ENCODE peak calls at places on chromosomes 1 and 21, in nine cellular contexts. D is adrenal gland, W is tibial nerve, S is ovary, N is lower leg skin, X is heart left ventricle, V is suprapubic skin, E is gastrocnemius medialis, Z is esophagus squamous epithelium. T is an unnamed sample.

GRCh38 chr1:205172729-205173366 is 38.7 kb downstream of the DSTYK start:
- DNase-seq in D (no peak), X (no peak), Z (no peak), V (no peak), E (peak), N (peak), S (no peak), W (no peak), T (no peak)

GRCh38 chr1:13583592-13583963 is at the start of gene PDPN:
- DNase-seq in X (peak), E (peak), Z (no peak), N (peak), V (peak), W (no peak), D (peak), S (peak), T (no peak)

GRCh38 chr1:51270751-51271150 is 34.7 kb downstream of the RNF11 start:
- DNase-seq in V (no peak), X (no peak), N (no peak), S (no peak), D (no peak), W (no peak), Z (no peak), E (no peak), T (no peak)

GRCh38 chr1:247854899-247855545 is 2.0 kb upstream of the TRIM58 start:
- DNase-seq in S (no peak), E (no peak), N (no peak), W (no peak), V (no peak), D (no peak), Z (no peak), X (no peak), T (peak)

GRCh38 chr1:234638832-234639799 is 29.1 kb upstream of the IRF2BP2 start:
- DNase-seq in N (no peak), D (no peak), V (no peak), S (no peak), Z (no peak), W (no peak), E (peak), X (no peak), T (peak)

GRCh38 chr1:230937370-230937769 is 41.3 kb downstream of the TTC13 start:
- DNase-seq in S (no peak), E (no peak), X (no peak), W (no peak), D (no peak), V (no peak), N (no peak), Z (no peak), T (no peak)

GRCh38 chr1:152112101-152112884 is 3.0 kb downstream of the TCHH start:
- DNase-seq in V (no peak), Z (no peak), N (no peak), X (peak), W (no peak), E (no peak), D (no peak), S (no peak), T (no peak)

GRCh38 chr1:246416261-246416660 is 90.8 kb downstream of the SMYD3 start:
- DNase-seq in W (no peak), V (no peak), S (no peak), D (no peak), N (no peak), Z (no peak), X (no peak), E (no peak), T (no peak)

GRCh38 chr1:20371411-20371810 is 80.7 kb downstream of the VWA5B1 start:
- DNase-seq in V (no peak), S (no peak), Z (no peak), W (no peak), N (no peak), D (peak), X (no peak), E (no peak), T (no peak)

GRCh38 chr1:24297187-24297851 is 21.8 kb upstream of the GRHL3 start:
- DNase-seq in W (no peak), S (no peak), Z (no peak), X (no peak), E (no peak), V (no peak), D (no peak), N (peak), T (no peak)

GRCh38 chr1:66156144-66156543 is 363.4 kb downstream of the PDE4B start:
- DNase-seq in X (no peak), Z (no peak), V (no peak), N (no peak), D (no peak), W (no peak), E (no peak), S (no peak), T (no peak)

GRCh38 chr21:29299906-29300546 is 1.3 kb downstream of the BACH1 start:
- DNase-seq in N (peak), X (peak), E (peak), Z (no peak), S (peak), W (peak), D (peak), V (no peak), T (peak)

GRCh38 chr1:212228591-212229119 is 56.6 kb upstream of the PPP2R5A start:
- DNase-seq in D (no peak), V (no peak), Z (no peak), X (no peak), E (no peak), S (no peak), N (no peak), W (no peak), T (peak)

GRCh38 chr1:155540000-155540874 is 22.4 kb downstream of the ASH1L start:
- DNase-seq in Z (no peak), V (no peak), W (no peak), S (no peak), E (no peak), X (no peak), D (no peak), N (no peak), T (no peak)

GRCh38 chr1:150976879-150977694 is 2.5 kb upstream of the CERS2 start:
- DNase-seq in N (peak), V (peak), S (peak), W (peak), E (peak), D (peak), Z (peak), X (peak), T (peak)

GRCh38 chr1:96633695-96634094 is 87.9 kb upstream of the PTBP2 start:
- DNase-seq in N (no peak), S (no peak), X (no peak), Z (no peak), E (no peak), V (no peak), D (no peak), W (no peak), T (no peak)

GRCh38 chr1:171802207-171802606 is 20.7 kb downstream of the METTL13 start:
- DNase-seq in V (no peak), W (no peak), N (no peak), E (no peak), D (no peak), X (no peak), S (no peak), Z (no peak), T (no peak)

GRCh38 chr1:154151311-154151710 is 3.6 kb downstream of the NUP210L start:
- DNase-seq in X (no peak), D (no peak), N (no peak), Z (no peak), V (no peak), S (no peak), W (no peak), E (no peak), T (no peak)

GRCh38 chr1:155691992-155692528 is 3.2 kb downstream of the DAP3 start:
- DNase-seq in E (no peak), W (no peak), N (no peak), X (no peak), Z (no peak), D (no peak), S (no peak), V (no peak), T (no peak)

GRCh38 chr1:50348449-50349241 is 74.6 kb downstream of the DMRTA2 start:
- DNase-seq in S (peak), E (no peak), X (peak), W (peak), V (no peak), D (peak), Z (no peak), N (no peak), T (peak)

GRCh38 chr1:41322835-41323234 is 38.4 kb upstream of the FOXO6 start:
- DNase-seq in X (peak), Z (no peak), V (no peak), E (peak), S (no peak), W (no peak), D (no peak), N (no peak), T (peak)

GRCh38 chr21:45948576-45949141 is 32.9 kb upstream of the COL6A1 start:
- DNase-seq in D (no peak), X (no peak), E (no peak), S (no peak), W (no peak), Z (no peak), V (peak), N (no peak), T (no peak)

GRCh38 chr1:58398714-58399113 is 147.8 kb downstream of the OMA1 start:
- DNase-seq in N (no peak), Z (no peak), E (no peak), S (no peak), V (no peak), X (no peak), W (no peak), D (no peak), T (no peak)

GRCh38 chr1:168945870-168946269 is 160.6 kb upstream of the ATP1B1 start:
- DNase-seq in Z (no peak), S (peak), V (no peak), N (no peak), D (peak), X (peak), E (peak), W (peak), T (peak)

GRCh38 chr1:200027264-200027823 is at the start of gene NR5A2:
- DNase-seq in X (no peak), W (no peak), N (no peak), S (no peak), Z (no peak), V (no peak), D (no peak), E (no peak), T (no peak)

GRCh38 chr1:225506727-225507126 is 78.9 kb upstream of the LBR start:
- DNase-seq in S (no peak), N (no peak), D (no peak), V (no peak), X (no peak), W (no peak), E (no peak), Z (no peak), T (no peak)

GRCh38 chr21:14306143-14306907 is 76.6 kb downstream of the HSPA13 start:
- DNase-seq in Z (no peak), N (no peak), W (no peak), S (no peak), D (no peak), V (no peak), X (no peak), E (no peak), T (no peak)

GRCh38 chr1:231949277-231950122 is 322.9 kb downstream of the DISC1 start:
- DNase-seq in D (no peak), E (peak), N (no peak), X (no peak), W (peak), Z (no peak), S (peak), V (peak), T (no peak)

GRCh38 chr1:194512957-194513356 is 1326.5 kb upstream of the B3GALT2 start:
- DNase-seq in Z (no peak), X (no peak), W (no peak), D (no peak), S (no peak), E (no peak), N (no peak), V (no peak), T (no peak)

GRCh38 chr1:1206376-1207253 is at the start of gene TNFRSF18:
- DNase-seq in X (peak), S (no peak), E (no peak), Z (no peak), V (peak), D (peak), W (no peak), N (no peak), T (peak)
- TF ChIP-seq POLR2A in X (no peak), S (no peak), E (no peak), Z (no peak), V (no peak), D (no peak), W (no peak), N (no peak), T (no peak)

GRCh38 chr21:35648512-35648911 is 411.8 kb downstream of the SETD4 start:
- DNase-seq in S (no peak), Z (no peak), N (no peak), E (no peak), W (no peak), V (no peak), X (no peak), D (no peak), T (peak)
- TF ChIP-seq CTCF in S (no peak), Z (no peak), N (no peak), E (no peak), W (no peak), V (no peak), X (no peak), D (no peak), T (no peak)

GRCh38 chr1:6489799-6490180 is 1.7 kb downstream of the PLEKHG5 start:
- DNase-seq in V (no peak), Z (no peak), N (peak), X (peak), S (peak), E (no peak), W (no peak), D (peak), T (peak)
- TF ChIP-seq POLR2A in V (no peak), Z (no peak), N (no peak), X (no peak), S (no peak), E (no peak), W (no peak), D (no peak), T (no peak)

GRCh38 chr1:178057863-178058576 is 35.9 kb upstream of the RASAL2 start:
- DNase-seq in E (peak), W (peak), Z (no peak), V (no peak), D (peak), N (no peak), X (peak), S (peak), T (peak)

GRCh38 chr1:178055779-178056471 is 38.0 kb upstream of the RASAL2 start:
- DNase-seq in V (no peak), N (no peak), X (peak), Z (no peak), E (no peak), W (no peak), D (no peak), S (no peak), T (no peak)

GRCh38 chr1:178052650-178053461 is 41.0 kb upstream of the RASAL2 start:
- DNase-seq in X (no peak), D (no peak), E (no peak), W (no peak), N (no peak), S (no peak), Z (no peak), V (no peak), T (no peak)

GRCh38 chr1:178057131-178057765 is 36.7 kb upstream of the RASAL2 start:
- DNase-seq in W (no peak), V (no peak), X (peak), Z (no peak), E (no peak), D (no peak), S (no peak), N (no peak), T (peak)

DNA sequence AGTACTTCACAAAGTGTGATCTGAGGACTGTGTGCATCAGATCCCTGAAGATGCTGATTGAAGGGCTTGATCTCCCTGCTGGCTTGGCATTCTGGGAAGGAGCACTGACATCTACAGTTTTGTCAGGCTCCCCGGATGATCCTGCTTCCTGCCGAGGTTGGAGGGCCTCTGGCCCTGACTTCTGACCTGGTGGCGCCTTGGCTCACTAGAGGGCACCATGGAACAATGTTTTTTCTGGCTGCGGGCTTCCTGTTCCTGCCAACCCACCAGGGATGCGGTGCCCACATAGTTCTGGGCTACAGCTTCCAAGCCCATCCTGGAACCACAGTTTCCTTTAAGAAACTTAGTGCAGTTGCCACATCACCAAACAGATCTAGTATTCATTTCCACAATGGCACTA is 38.8 kb upstream of the RASAL2 start:
- DNase-seq in S (no peak), Z (no peak), N (no peak), D (peak), W (no peak), V (no peak), E (no peak), X (peak), T (peak)
- TF ChIP-seq CTCF in S (no peak), Z (peak), N (no peak), D (no peak), W (no peak), V (no peak), E (no peak), X (peak), T (peak)

GRCh38 chr21:37072239-37072987 is 458 bp downstream of the PIGP start:
- DNase-seq in N (peak), V (no peak), D (peak), E (peak), W (peak), Z (no peak), X (peak), S (peak), T (peak)
- TF ChIP-seq POLR2A in N (no peak), V (peak), D (no peak), E (no peak), W (no peak), Z (no peak), X (no peak), S (no peak), T (no peak)

GRCh38 chr1:61337981-61338848 is 255.9 kb downstream of the NFIA start:
- DNase-seq in W (peak), E (peak), D (peak), V (peak), X (peak), Z (no peak), S (peak), N (no peak), T (peak)

GRCh38 chr1:61338899-61339298 is 256.5 kb downstream of the NFIA start:
- DNase-seq in X (no peak), V (no peak), W (no peak), D (no peak), Z (no peak), S (no peak), N (no peak), E (no peak), T (no peak)

GRCh38 chr1:61337471-61337870 is 255.1 kb downstream of the NFIA start:
- DNase-seq in W (no peak), X (no peak), S (no peak), Z (no peak), N (no peak), V (no peak), D (no peak), E (no peak), T (no peak)

GRCh38 chr1:61334718-61335589 is 252.6 kb downstream of the NFIA start:
- DNase-seq in S (peak), W (no peak), X (peak), D (peak), Z (no peak), E (peak), V (peak), N (peak), T (no peak)

GRCh38 chr1:61337037-61337436 is 254.7 kb downstream of the NFIA start:
- DNase-seq in Z (no peak), S (no peak), N (no peak), V (no peak), W (no peak), D (no peak), X (no peak), E (no peak), T (no peak)
- TF ChIP-seq CTCF in Z (no peak), S (no peak), N (no peak), V (no peak), W (no peak), D (no peak), X (no peak), E (no peak), T (peak)

T was measured in right lobe of liver.